ENCODE peak calls at places on chromosomes 7 and 10, in four cellular contexts. I is hepatocyte, G is WTC11, N is RWPE1. F is an unnamed sample.

GRCh38 chr7:127486654-127487053 is 94.1 kb upstream of the ZNF800 start:
- DNase-seq in I (no peak), G (no peak), N (peak), F (no peak)

GRCh38 chr7:155665957-155666287 is 21.5 kb downstream of the RBM33 start:
- DNase-seq in I (peak), G (no peak), N (peak), F (no peak)

GRCh38 chr10:132866601-132867381 is 75.6 kb downstream of the CFAP46 start:
- DNase-seq in I (no peak), G (peak), N (no peak), F (peak)

GRCh38 chr7:155751409-155751808 is 60.9 kb downstream of the SHH start:
- DNase-seq in I (no peak), G (no peak), N (no peak), F (no peak)

GRCh38 chr10:127973810-127974311 is 67.0 kb downstream of the PTPRE start:
- DNase-seq in I (no peak), G (peak), N (no peak), F (no peak)

GRCh38 chr10:52228556-52228955 is 85.5 kb upstream of the DKK1 start:
- DNase-seq in I (no peak), G (no peak), N (no peak), F (no peak)

GRCh38 chr7:7212612-7213011 is 30.3 kb downstream of the C1GALT1 start:
- DNase-seq in I (peak), G (no peak), N (no peak), F (no peak)

GRCh38 chr10:124989526-124989925 is 47.6 kb downstream of the ZRANB1 start:
- DNase-seq in I (no peak), G (no peak), N (no peak), F (no peak)

GRCh38 chr7:105776068-105776790 is 100.2 kb downstream of the ATXN7L1 start:
- DNase-seq in I (peak), G (peak), N (peak), F (no peak)

GRCh38 chr10:91206427-91206826 is 14.0 kb upstream of the PCGF5 start:
- DNase-seq in I (no peak), G (no peak), N (no peak), F (no peak)

GRCh38 chr10:91210014-91210413 is 10.4 kb upstream of the PCGF5 start:
- DNase-seq in I (no peak), G (no peak), N (no peak), F (no peak)

GRCh38 chr10:91210435-91210834 is 10.0 kb upstream of the PCGF5 start:
- DNase-seq in I (peak), G (no peak), N (no peak), F (no peak)

GRCh38 chr10:91206837-91207474 is 13.5 kb upstream of the PCGF5 start:
- DNase-seq in I (no peak), G (no peak), N (no peak), F (no peak)

GRCh38 chr10:91208645-91209044 is 11.8 kb upstream of the PCGF5 start:
- DNase-seq in I (no peak), G (no peak), N (no peak), F (no peak)
- TF ChIP-seq CTCF in I (no peak), G (no peak), N (no peak), F (no peak)

GRCh38 chr7:83786858-83787257 is 137.9 kb upstream of the SEMA3E start:
- DNase-seq in I (no peak), G (no peak), N (no peak), F (no peak)
- TF ChIP-seq CTCF in I (no peak), G (no peak), N (no peak), F (no peak)

DNA sequence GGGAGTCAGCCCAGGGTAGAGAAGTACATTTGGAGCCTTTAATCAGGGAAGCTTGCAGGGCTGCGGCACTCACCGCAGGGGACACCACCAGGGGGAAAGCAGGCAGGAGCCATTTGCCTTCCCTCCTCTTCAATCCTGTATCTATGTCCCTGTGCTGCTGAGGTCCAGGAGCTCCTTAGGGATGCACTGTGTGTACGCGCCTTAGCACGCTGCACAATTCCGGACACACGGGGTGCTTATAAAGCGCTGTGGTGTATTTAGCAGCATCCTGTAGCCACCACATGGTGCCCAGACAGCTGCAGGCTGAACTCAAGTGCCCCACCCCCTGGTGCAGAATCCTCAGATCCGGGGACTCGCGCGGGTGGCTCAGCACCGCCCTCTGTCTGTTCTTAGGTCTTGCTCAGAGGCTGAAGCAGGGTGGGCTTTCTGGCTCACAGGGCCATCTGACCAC is 421.4 kb downstream of the SDK1 start:
- DNase-seq in I (peak), G (peak), N (no peak), F (no peak)
- TF ChIP-seq CTCF in I (peak), G (peak), N (no peak), F (no peak)

DNA sequence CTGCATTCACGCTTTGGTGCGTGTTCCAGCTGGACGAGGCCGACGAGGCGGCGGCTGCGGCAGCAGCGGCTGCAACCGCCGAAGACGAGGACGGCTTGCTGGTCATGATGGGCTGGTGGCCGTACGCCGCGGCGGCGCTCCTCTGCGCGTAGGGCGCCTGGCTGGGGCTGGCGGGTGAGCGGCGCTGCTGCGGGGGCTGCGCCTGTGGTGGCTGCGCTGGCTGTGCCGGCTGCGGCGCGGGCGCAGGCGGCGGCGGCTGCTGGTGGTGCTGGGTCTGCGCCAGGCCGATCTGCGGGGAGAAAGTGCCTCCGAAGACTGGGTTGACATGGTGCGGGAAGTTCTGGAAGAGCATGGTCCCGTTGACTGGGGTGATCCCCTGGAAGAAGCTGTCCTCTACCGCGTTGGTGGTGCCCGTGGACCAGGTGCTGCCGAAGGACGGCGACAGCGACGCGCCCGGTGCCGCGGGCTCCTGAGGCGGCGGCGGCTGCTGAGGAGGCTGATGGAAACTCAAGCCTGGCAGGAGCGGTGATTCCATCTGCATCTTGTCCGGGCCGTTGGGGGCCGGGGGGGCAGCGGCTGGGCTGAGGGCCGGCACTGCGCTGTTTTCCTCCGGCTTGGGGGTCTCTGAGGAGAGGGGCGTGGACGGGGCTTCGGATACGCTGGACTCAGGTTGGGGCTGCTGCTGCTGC is 51.1 kb downstream of the CPEB3 start:
- DNase-seq in I (peak), G (peak), N (peak), F (peak)
- TF ChIP-seq CTCF in I (no peak), G (no peak), N (no peak), F (no peak)

GRCh38 chr10:15742831-15743230 is 23.1 kb upstream of the ITGA8 start:
- DNase-seq in I (no peak), G (no peak), N (no peak), F (no peak)

GRCh38 chr10:15745748-15746147 is 26.0 kb upstream of the ITGA8 start:
- DNase-seq in I (peak), G (no peak), N (no peak), F (no peak)

GRCh38 chr10:15742102-15742501 is 22.4 kb upstream of the ITGA8 start:
- DNase-seq in I (no peak), G (no peak), N (no peak), F (no peak)

GRCh38 chr10:15743443-15743842 is 23.7 kb upstream of the ITGA8 start:
- DNase-seq in I (no peak), G (no peak), N (no peak), F (no peak)

GRCh38 chr10:15744217-15744865 is 24.6 kb upstream of the ITGA8 start:
- DNase-seq in I (peak), G (peak), N (peak), F (no peak)
- TF ChIP-seq CTCF in I (peak), G (peak), N (peak), F (peak)

F was measured in mesothelial cell of epicardium.